ENCODE peak calls at places on chromosomes 5 and 9, in eight cellular contexts. G is Ammon's horn; E is RWPE1; U is SIG-M5; V is activated CD4-positive, alpha-beta T cell treated with anti-CD3 and anti-CD28 coated beads, Interleukin-2, amount 50 U/mL, for 48 hours; A is IMR-90; H is NCI-H1105; M is tibial nerve. J is an unnamed sample.

GRCh38 chr5:17132444-17133083 is 84.9 kb upstream of the BASP1 start:
- DNase-seq in G (peak), E (peak), U (no peak), V (no peak), A (peak), H (no peak), M (no peak), J (no peak)

GRCh38 chr9:4741365-4742031 is 496 bp upstream of the AK3 start:
- DNase-seq in G (peak), E (no peak), U (no peak), V (peak), A (no peak), H (no peak), M (no peak), J (peak)

GRCh38 chr5:114789773-114790402 is 379.8 kb downstream of the TRIM36 start:
- DNase-seq in G (peak), E (peak), U (peak), V (no peak), A (no peak), H (no peak), M (no peak), J (peak)

GRCh38 chr9:109194157-109194556 is 27.1 kb upstream of the FRRS1L start:
- DNase-seq in G (no peak), E (no peak), U (no peak), V (no peak), A (peak), H (no peak), M (no peak), J (peak)

GRCh38 chr5:157148734-157149615 is 6.3 kb upstream of the MED7 start:
- DNase-seq in G (peak), E (peak), U (no peak), V (peak), A (peak), H (peak), M (peak), J (peak)

GRCh38 chr5:96379862-96380261 is 53.2 kb downstream of the PCSK1 start:
- DNase-seq in G (no peak), E (no peak), U (no peak), V (no peak), A (no peak), H (no peak), M (no peak), J (no peak)

GRCh38 chr5:141761-142160 is 49.5 kb upstream of the LRRC14B start:
- DNase-seq in G (no peak), E (no peak), U (no peak), V (no peak), A (no peak), H (no peak), M (no peak), J (no peak)

GRCh38 chr9:103802068-103802467 is 292.0 kb upstream of the SMC2 start:
- DNase-seq in G (no peak), E (no peak), U (no peak), V (no peak), A (no peak), H (no peak), M (no peak), J (peak)

GRCh38 chr5:175895215-175895614 is 23.8 kb downstream of the CPLX2 start:
- DNase-seq in G (no peak), E (no peak), U (no peak), V (no peak), A (no peak), H (no peak), M (no peak), J (no peak)

GRCh38 chr9:138042640-138043039 is 165.1 kb downstream of the CACNA1B start:
- DNase-seq in G (no peak), E (no peak), U (no peak), V (no peak), A (no peak), H (no peak), M (no peak), J (no peak)